ENCODE peak calls at places on chromosomes 1 and 21, in ten cellular contexts. N is hippocampal formation; Q is GM04504; X is activated CD4-positive, alpha-beta T cell treated with anti-CD3 and anti-CD28 coated beads for 24 hours; J is mucosa of descending colon; I is T-cell; L is upper lobe of right lung; V is nephron progenitor cell; P is GM20000; O is brain microvascular endothelial cell. K is an unnamed sample.

GRCh38 chr1:23699280-23700179 is 7.9 kb downstream of the RPL11 start:
- DNase-seq in N (no peak), Q (no peak), X (no peak), J (no peak), I (no peak), L (no peak), V (no peak), P (no peak), O (no peak), K (no peak)

GRCh38 chr21:29238967-29239289 is 59.8 kb upstream of the BACH1 start:
- DNase-seq in N (no peak), Q (no peak), X (no peak), J (peak), I (no peak), L (no peak), V (no peak), P (no peak), O (peak), K (no peak)

GRCh38 chr1:228983661-228984060 is 248.4 kb downstream of the RHOU start:
- DNase-seq in N (no peak), Q (no peak), X (no peak), J (no peak), I (no peak), L (no peak), V (no peak), P (no peak), O (no peak), K (no peak)

GRCh38 chr1:117673405-117673804 is 67.6 kb downstream of the TENT5C start:
- DNase-seq in N (no peak), Q (no peak), X (no peak), J (no peak), I (no peak), L (no peak), V (no peak), P (no peak), O (peak), K (no peak)

GRCh38 chr1:167418397-167418796 is 99.9 kb downstream of the CD247 start:
- DNase-seq in N (no peak), Q (no peak), X (no peak), J (no peak), I (no peak), L (no peak), V (no peak), P (no peak), O (no peak), K (no peak)

GRCh38 chr1:182143154-182143657 is 81.7 kb upstream of the ZNF648 start:
- DNase-seq in N (peak), Q (peak), X (peak), J (peak), I (peak), L (peak), V (peak), P (peak), O (peak), K (peak)

GRCh38 chr1:56808385-56808784 is 10.8 kb downstream of the FYB2 start:
- DNase-seq in N (peak), Q (no peak), X (no peak), J (no peak), I (no peak), L (no peak), V (no peak), P (no peak), O (no peak), K (no peak)

GRCh38 chr1:112399456-112399855 is 3.4 kb downstream of the CTTNBP2NL start:
- DNase-seq in N (no peak), Q (no peak), X (no peak), J (no peak), I (no peak), L (no peak), V (no peak), P (peak), O (no peak), K (no peak)

GRCh38 chr1:42757892-42758275 is 8.9 kb downstream of the P3H1 start:
- DNase-seq in N (no peak), Q (no peak), X (no peak), J (no peak), I (no peak), L (no peak), V (no peak), P (no peak), O (no peak), K (no peak)

GRCh38 chr1:150233359-150234308 is 2.3 kb downstream of the ANP32E start:
- DNase-seq in N (no peak), Q (no peak), X (peak), J (no peak), I (no peak), L (peak), V (no peak), P (peak), O (no peak), K (no peak)

GRCh38 chr1:230899845-230900251 is 31.5 kb upstream of the C1orf198 start:
- DNase-seq in N (no peak), Q (no peak), X (no peak), J (no peak), I (no peak), L (no peak), V (no peak), P (no peak), O (peak), K (no peak)

GRCh38 chr1:62131093-62131725 is 63.4 kb upstream of the L1TD1 start:
- DNase-seq in N (peak), Q (no peak), X (no peak), J (peak), I (no peak), L (no peak), V (peak), P (peak), O (peak), K (peak)

GRCh38 chr1:1666526-1666925 is 7.7 kb upstream of the CDK11B start:
- DNase-seq in N (no peak), Q (no peak), X (no peak), J (no peak), I (no peak), L (peak), V (no peak), P (no peak), O (no peak), K (peak)

GRCh38 chr1:3690282-3691065 is 38.2 kb downstream of the TP73 start:
- DNase-seq in N (no peak), Q (no peak), X (no peak), J (no peak), I (no peak), L (no peak), V (no peak), P (no peak), O (no peak), K (no peak)

K was measured in stomach.